ENCODE peak calls at places on chromosomes 2 and 18, in seven cellular contexts. Z, V, J, A, C, F and I are unnamed samples.

GRCh38 chr18:22640281-22640842 is 222.6 kb upstream of the CTAGE1 start:
- DNase-seq in Z (no peak), V (no peak), J (no peak), A (no peak), C (no peak), F (no peak), I (no peak)

GRCh38 chr2:64311948-64312621 is 141.9 kb upstream of the LGALSL start:
- DNase-seq in Z (no peak), V (no peak), J (no peak), A (peak), C (peak), F (no peak), I (no peak)

GRCh38 chr2:10240161-10240681 is 62.5 kb upstream of the HPCAL1 start:
- DNase-seq in Z (no peak), V (no peak), J (no peak), A (no peak), C (no peak), F (no peak), I (no peak)

GRCh38 chr2:188244383-188244782 is 47.3 kb upstream of the GULP1 start:
- DNase-seq in Z (no peak), V (no peak), J (no peak), A (peak), C (peak), F (no peak), I (no peak)

GRCh38 chr2:203376173-203376572 is 48.0 kb downstream of the ABI2 start:
- DNase-seq in Z (no peak), V (no peak), J (no peak), A (no peak), C (no peak), F (no peak), I (no peak)

GRCh38 chr2:17620841-17621240 is 80.3 kb downstream of the VSNL1 start:
- DNase-seq in Z (no peak), V (no peak), J (no peak), A (peak), C (no peak), F (no peak), I (no peak)

GRCh38 chr2:74554821-74555531 is 456 bp downstream of the DOK1 start:
- DNase-seq in Z (peak), V (peak), J (no peak), A (no peak), C (peak), F (no peak), I (peak)

GRCh38 chr2:202376460-202377307 is 557 bp downstream of the BMPR2 start:
- DNase-seq in Z (peak), V (peak), J (peak), A (peak), C (no peak), F (peak), I (peak)